ENCODE peak calls at places on chromosomes 3 and 15, in five cellular contexts. M is pulmonary artery endothelial cell; O is stimulated activated CD8-positive, alpha-beta memory T cell treated with anti-CD3 and anti-CD28 coated beads, Interleukin-2, amount 100 ng/mL, for 48 hours; D is activated naive CD8-positive, alpha-beta T cell treated with anti-CD3 and anti-CD28 coated beads, Interleukin-2, amount 50 U/mL, for 24 hours; A is T-cell. X is an unnamed sample.

GRCh38 chr3:29773481-29773880 is 492.6 kb downstream of the RBMS3 start:
- DNase-seq in M (no peak), D (no peak), O (no peak), A (no peak), X (no peak)

GRCh38 chr3:49534581-49535495 is 19.4 kb upstream of the BSN start:
- DNase-seq in D (no peak), A (no peak), O (no peak), M (no peak), X (no peak)

GRCh38 chr15:45094358-45094730 is 19.6 kb downstream of the DUOX2 start:
- DNase-seq in M (no peak), O (no peak), A (no peak), D (no peak), X (no peak)

GRCh38 chr15:61253186-61253585 is 24.1 kb upstream of the RORA start:
- DNase-seq in M (no peak), A (no peak), D (no peak), O (no peak), X (no peak)

GRCh38 chr3:60954049-60954448 is 297.2 kb downstream of the FHIT start:
- DNase-seq in D (no peak), M (no peak), A (no peak), O (no peak), X (no peak)

GRCh38 chr3:13078158-13078905 is 5.1 kb upstream of the IQSEC1 start:
- DNase-seq in M (no peak), O (no peak), A (no peak), D (no peak), X (no peak)

GRCh38 chr3:124748560-124749198 is 18.4 kb downstream of the UMPS start:
- DNase-seq in D (no peak), A (no peak), O (no peak), M (no peak), X (no peak)

GRCh38 chr3:158167737-158168469 is 58.0 kb downstream of the RSRC1 start:
- DNase-seq in M (peak), D (no peak), A (no peak), O (no peak), X (no peak)

GRCh38 chr15:95086543-95087252 is 855.3 kb downstream of the MCTP2 start:
- DNase-seq in O (no peak), M (peak), D (no peak), A (no peak), X (no peak)

GRCh38 chr3:9770276-9770812 is 597 bp upstream of the CAMK1 start:
- DNase-seq in O (no peak), D (no peak), M (no peak), A (no peak), X (no peak)

GRCh38 chr3:169430687-169431404 is 232.7 kb downstream of the MECOM start:
- DNase-seq in A (no peak), M (peak), O (no peak), D (no peak), X (peak)

X was measured in cardiac muscle cell.